ENCODE peak calls at places on chromosome 5, in six cellular contexts. Q is GM12865, N is BJ, W is aorta, S is astrocyte, Y is heart left ventricle. I is an unnamed sample.

GRCh38 chr5:65142511-65143011 is 339.2 kb downstream of the ADAMTS6 start:
- DNase-seq in N (peak; percentile 30), Y (no peak), Q (no peak), W (no peak), S (peak; percentile 76), I (peak; percentile 46)

GRCh38 chr5:609506-609905 is 2.6 kb upstream of the CEP72 start:
- DNase-seq in W (peak; percentile 19), S (no peak), Q (no peak), Y (peak; percentile 16), N (no peak), I (no peak)

GRCh38 chr5:43663916-43664315 is 60.9 kb downstream of the NNT start:
- DNase-seq in N (no peak), Y (no peak), Q (no peak), W (no peak), S (no peak), I (peak; percentile 10)

GRCh38 chr5:102312586-102312985 is 16.5 kb upstream of the SLCO4C1 start:
- DNase-seq in N (no peak), Q (no peak), Y (no peak), W (no peak), S (peak; percentile 2), I (peak; percentile 55)

GRCh38 chr5:166499452-166500240 is 1791.8 kb upstream of the WWC1 start:
- DNase-seq in N (no peak), S (peak; percentile 15), Q (no peak), Y (no peak), W (no peak), I (no peak)

GRCh38 chr5:168176941-168177340 is 114.5 kb upstream of the WWC1 start:
- DNase-seq in N (no peak), W (no peak), Y (no peak), Q (no peak), S (no peak), I (no peak)

GRCh38 chr5:41908374-41909079 is 4.4 kb downstream of the RIMOC1 start:
- DNase-seq in Q (no peak), S (peak; percentile 84), N (peak; percentile 41), Y (no peak), W (no peak), I (peak; percentile 60)

GRCh38 chr5:41921874-41922273 is 3.2 kb upstream of the FBXO4 start:
- DNase-seq in S (peak; percentile 61), W (no peak), Y (no peak), N (no peak), Q (no peak), I (peak; percentile 87)

GRCh38 chr5:65128226-65128625 is 353.5 kb downstream of the ADAMTS6 start:
- DNase-seq in S (peak; percentile 37), Q (no peak), Y (no peak), N (no peak), W (no peak), I (no peak)

GRCh38 chr5:6408627-6409446 is 30.5 kb upstream of the MED10 start:
- DNase-seq in N (no peak), W (no peak), Y (no peak), Q (no peak), S (peak; percentile 0), I (no peak)

GRCh38 chr5:17182494-17182893 is 34.9 kb upstream of the BASP1 start:
- DNase-seq in W (no peak), N (no peak), S (peak; percentile 67), Y (no peak), Q (no peak), I (peak; percentile 92)

GRCh38 chr5:160467555-160468418 is 46.1 kb downstream of the PTTG1 start:
- DNase-seq in W (peak; percentile 82), Y (peak; percentile 78), Q (peak; percentile 97), N (peak; percentile 68), S (peak; percentile 74), I (peak; percentile 50)

GRCh38 chr5:150469718-150470470 is 20.4 kb upstream of the RPS14 start:
- DNase-seq in N (peak; percentile 97), Q (no peak), W (no peak), Y (no peak), S (peak; percentile 99), I (peak; percentile 68)

GRCh38 chr5:169020102-169020501 is 280.8 kb downstream of the SLIT3 start:
- DNase-seq in N (no peak), Q (no peak), W (no peak), Y (no peak), S (peak; percentile 45), I (peak; percentile 49)

GRCh38 chr5:143759368-143760136 is 52.4 kb upstream of the HMHB1 start:
- DNase-seq in N (no peak), W (no peak), S (no peak), Y (no peak), Q (peak; percentile 22), I (no peak)

GRCh38 chr5:89309268-89309667 is 426.3 kb upstream of the MEF2C start:
- DNase-seq in Q (peak; percentile 63), W (no peak), S (no peak), N (no peak), Y (no peak), I (peak; percentile 84)

GRCh38 chr5:97002983-97003382 is 67.1 kb downstream of the LNPEP start:
- DNase-seq in S (no peak), N (no peak), Q (no peak), W (no peak), Y (no peak), I (no peak)

GRCh38 chr5:40649493-40650030 is 30.2 kb upstream of the PTGER4 start:
- DNase-seq in Y (no peak), Q (no peak), W (no peak), N (no peak), S (no peak), I (no peak)

GRCh38 chr5:179900206-179900605 is 7.5 kb downstream of the TBC1D9B start:
- DNase-seq in Q (no peak), Y (no peak), S (no peak), N (no peak), W (no peak), I (no peak)

GRCh38 chr5:141001854-141002666 is 35.8 kb downstream of the PCDHAC2 start:
- DNase-seq in Y (peak; percentile 19), Q (no peak), N (no peak), W (no peak), S (no peak), I (peak; percentile 55)

GRCh38 chr5:143648696-143649095 is 163.3 kb upstream of the HMHB1 start:
- DNase-seq in W (no peak), S (no peak), N (no peak), Q (peak; percentile 39), Y (no peak), I (no peak)

GRCh38 chr5:56951131-56951945 is 585 bp downstream of the MIER3 start:
- DNase-seq in Q (peak; percentile 36), S (no peak), W (peak; percentile 82), Y (peak; percentile 28), N (no peak), I (no peak)

GRCh38 chr5:81650992-81651391 is 99.9 kb downstream of the SSBP2 start:
- DNase-seq in Q (no peak), N (no peak), Y (no peak), W (no peak), S (no peak), I (no peak)

GRCh38 chr5:68830499-68830898 is 263.3 kb upstream of the SLC30A5 start:
- DNase-seq in Y (no peak), Q (no peak), W (no peak), N (no peak), S (no peak), I (no peak)

GRCh38 chr5:9545959-9546851 is at the start of gene SEMA5A:
- DNase-seq in Y (peak; percentile 82), S (peak; percentile 42), W (peak; percentile 91), N (no peak), Q (peak; percentile 19), I (peak; percentile 57)
- H3K4me3 ChIP-seq in Y (peak within 1 kb of the TSS; percentile 79), S (peak within 1 kb of the TSS; percentile 95), W (peak within 1 kb of the TSS; percentile 76), N (peak within 1 kb of the TSS; percentile 90), Q (peak within 1 kb of the TSS; percentile 34), I (peak within 1 kb of the TSS; percentile 73)

DNA sequence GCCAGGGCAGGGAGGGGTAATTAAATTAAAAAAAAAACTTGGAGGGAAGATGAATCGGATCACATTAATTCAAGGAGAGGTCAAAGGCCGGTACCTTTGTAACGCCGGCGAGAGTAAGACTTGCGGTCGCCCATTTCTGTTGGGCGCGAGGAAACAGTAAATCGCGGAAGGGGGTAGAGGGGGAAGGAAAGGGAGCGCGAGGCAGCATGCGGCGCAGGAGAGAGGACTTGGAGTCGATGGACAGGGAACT is 324 bp upstream of the RGMB start:
- DNase-seq in Q (no peak), W (no peak), S (no peak), N (no peak), Y (no peak), I (no peak)
- H3K4me3 ChIP-seq in Q (peak overlapping the region; percentile 66), W (peak overlapping the region; percentile 4), S (peak overlapping the region; percentile 79), N (peak overlapping the region; percentile 84), Y (peak overlapping the region; percentile 83), I (peak overlapping the region; percentile 78)

DNA sequence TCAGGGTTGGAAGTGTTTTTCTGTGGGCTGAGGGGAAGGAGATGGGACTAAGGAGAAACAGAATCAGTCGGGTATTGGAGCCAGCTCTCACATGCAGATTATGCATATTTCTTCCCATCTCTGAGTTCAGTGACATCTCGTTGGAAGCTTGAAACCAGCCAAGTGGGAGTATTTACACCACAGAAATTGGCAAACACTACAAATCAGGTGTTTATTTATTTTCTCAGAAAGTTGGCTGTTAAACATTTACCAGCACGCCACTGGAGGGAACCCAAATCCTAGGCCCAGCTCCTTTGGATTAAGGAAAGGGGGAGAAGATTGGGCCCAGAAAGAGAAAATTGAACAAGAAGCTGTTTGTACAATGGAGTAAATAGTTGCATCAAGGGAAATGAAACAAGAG is 72.1 kb upstream of the PITX1 start:
- DNase-seq in Y (no peak), N (no peak), Q (no peak), S (no peak), W (no peak), I (no peak)
- H3K4me3 ChIP-seq in Y (no peak overlapping the region), N (no peak overlapping the region), Q (no peak overlapping the region), S (no peak overlapping the region), W (no peak overlapping the region), I (no peak overlapping the region)

DNA sequence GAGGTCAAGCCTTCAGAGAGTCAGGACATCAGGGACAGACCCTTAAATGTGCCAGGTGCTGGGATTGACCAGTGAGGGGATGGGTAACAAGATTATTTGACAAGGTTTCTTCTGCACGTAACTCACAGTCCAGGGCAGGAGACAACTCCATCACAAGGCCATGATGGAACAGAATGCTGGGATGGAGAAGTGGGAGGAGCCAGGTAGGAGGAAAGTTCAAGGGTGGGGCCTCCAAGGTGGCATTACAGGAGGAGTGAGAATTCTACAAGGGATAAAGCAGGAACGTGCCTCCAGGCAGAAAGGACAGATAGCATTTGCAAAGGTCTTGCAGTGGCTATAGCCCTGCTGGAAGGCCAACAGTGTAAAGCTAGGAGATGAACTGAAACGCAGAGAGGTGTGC is 102.2 kb downstream of the FGF18 start:
- DNase-seq in N (no peak), W (no peak), S (no peak), Q (no peak), Y (no peak), I (no peak)
- H3K4me3 ChIP-seq in N (no peak overlapping the region), W (no peak overlapping the region), S (peak overlapping the region; percentile 4), Q (no peak overlapping the region), Y (no peak overlapping the region), I (no peak overlapping the region)

GRCh38 chr5:181185560-181185959 is 19.4 kb downstream of the TRIM7 start:
- DNase-seq in S (no peak), N (no peak), W (peak; percentile 59), Y (no peak), Q (no peak), I (no peak)
- H3K4me3 ChIP-seq in S (no peak overlapping the region), N (no peak overlapping the region), W (no peak overlapping the region), Y (no peak overlapping the region), Q (no peak overlapping the region), I (no peak overlapping the region)

DNA sequence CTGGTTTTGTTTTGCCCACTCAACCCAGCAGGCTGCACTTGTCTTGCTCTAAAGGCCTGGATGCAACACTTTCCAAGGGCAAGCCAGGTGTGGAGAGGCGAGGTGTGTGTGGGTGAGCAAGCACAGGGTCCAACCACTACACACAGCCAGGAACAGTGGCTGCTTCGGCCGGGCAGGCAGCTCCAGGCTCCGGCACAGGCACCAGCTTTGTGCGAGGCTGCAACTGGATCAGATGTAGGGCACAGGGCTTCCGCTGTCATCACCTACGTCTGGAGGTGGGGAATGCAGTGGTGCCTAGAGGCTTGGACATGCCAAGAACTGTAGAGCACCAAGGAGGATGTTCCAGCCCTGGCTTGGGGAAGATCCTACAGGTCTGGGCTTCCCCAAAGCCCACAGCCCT is 622.4 kb downstream of the CDH9 start:
- DNase-seq in Y (no peak), W (no peak), Q (no peak), S (no peak), N (no peak), I (no peak)
- H3K4me3 ChIP-seq in Y (no peak overlapping the region), W (no peak overlapping the region), Q (no peak overlapping the region), S (no peak overlapping the region), N (no peak overlapping the region), I (no peak overlapping the region)

I was measured in bronchial epithelial cell.